ENCODE peak calls at places on chromosomes 7 and 10, in six cellular contexts. Z is body of pancreas, O is foreskin fibroblast, Q is nephron progenitor cell, Y is mesothelial cell of epicardium, J is MCF 10A. N is an unnamed sample.

GRCh38 chr7:93799750-93800357 is 90.7 kb downstream of the TFPI2 start:
- DNase-seq in Z (no peak), O (peak), Q (peak), Y (no peak), J (peak), N (no peak)

GRCh38 chr7:83672157-83672556 is 23.2 kb upstream of the SEMA3E start:
- DNase-seq in Z (no peak), O (no peak), Q (no peak), Y (no peak), J (no peak), N (no peak)

GRCh38 chr10:93566435-93567276 is at the start of gene FFAR4:
- DNase-seq in Z (peak), O (peak), Q (peak), Y (no peak), J (peak), N (peak)

GRCh38 chr7:80207501-80207900 is 72.9 kb downstream of the GNAI1 start:
- DNase-seq in Z (no peak), O (no peak), Q (no peak), Y (no peak), J (no peak), N (no peak)

GRCh38 chr10:122307669-122308486 is 36.8 kb downstream of the BTBD16 start:
- DNase-seq in Z (peak), O (peak), Q (no peak), Y (no peak), J (peak), N (no peak)

GRCh38 chr10:63157845-63158624 is 24.9 kb downstream of the NRBF2 start:
- DNase-seq in Z (peak), O (peak), Q (peak), Y (no peak), J (peak), N (no peak)

GRCh38 chr10:2279666-2280065 is 542.3 kb upstream of the ADARB2 start:
- DNase-seq in Z (no peak), O (no peak), Q (no peak), Y (no peak), J (no peak), N (no peak)

GRCh38 chr7:1694981-1695511 is 25.0 kb downstream of the ELFN1 start:
- DNase-seq in Z (peak), O (no peak), Q (no peak), Y (peak), J (no peak), N (no peak)

GRCh38 chr10:97612386-97612785 is 20.9 kb downstream of the MORN4 start:
- DNase-seq in Z (no peak), O (peak), Q (no peak), Y (no peak), J (peak), N (no peak)

GRCh38 chr10:34323197-34323596 is 491.9 kb downstream of the PARD3 start:
- DNase-seq in Z (no peak), O (peak), Q (no peak), Y (no peak), J (no peak), N (no peak)

DNA sequence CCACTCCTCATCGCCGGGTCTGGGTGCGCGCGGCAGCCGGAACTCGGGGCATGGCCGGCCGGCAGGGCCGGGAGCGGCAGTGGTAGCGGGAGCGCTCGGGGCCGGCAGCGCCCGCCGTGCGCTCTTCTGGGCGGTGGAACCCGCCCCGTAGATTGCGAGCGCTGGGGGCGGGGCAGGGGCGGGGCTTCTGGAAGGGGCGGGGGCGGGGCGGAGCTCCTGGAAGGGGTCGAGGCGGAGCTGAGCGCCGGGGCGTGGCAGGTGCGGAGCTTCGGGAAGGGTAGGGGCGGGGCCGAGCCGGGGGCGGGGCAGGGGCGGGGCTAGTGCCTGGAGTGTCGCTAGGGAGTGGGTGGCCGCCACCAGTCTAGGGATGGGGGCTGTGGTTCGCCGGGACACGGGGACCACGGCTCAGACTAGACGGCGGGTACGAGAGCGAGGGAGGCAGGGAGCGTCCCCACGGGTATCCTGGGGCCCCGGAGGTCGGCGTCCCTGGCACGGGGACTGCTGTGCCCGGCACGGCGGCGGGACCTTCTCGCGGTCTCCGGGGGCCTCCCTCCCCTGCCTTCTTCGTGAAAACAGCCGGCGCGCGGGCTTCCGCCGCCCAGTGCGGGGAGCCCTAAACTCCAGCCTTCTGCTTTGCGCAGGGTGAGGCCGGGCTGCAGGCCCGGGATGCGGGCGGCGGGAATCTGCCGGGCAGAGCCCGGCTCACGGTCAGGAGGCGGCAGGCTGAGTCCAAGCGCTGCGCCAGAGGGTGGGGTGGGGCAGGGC is at the start of gene STK32C:
- DNase-seq in Z (peak), O (peak), Q (peak), Y (peak), J (peak), N (peak)
- TF ChIP-seq CTCF in Z (no peak), O (no peak), Q (no peak), Y (no peak), J (no peak), N (no peak)

GRCh38 chr7:19066109-19066508 is 51.3 kb downstream of the TWIST1 start:
- DNase-seq in Z (no peak), O (no peak), Q (no peak), Y (no peak), J (no peak), N (no peak)

GRCh38 chr7:19069842-19070241 is 47.6 kb downstream of the TWIST1 start:
- DNase-seq in Z (no peak), O (no peak), Q (no peak), Y (no peak), J (peak), N (no peak)
- TF ChIP-seq CTCF in Z (no peak), O (no peak), Q (no peak), Y (no peak), J (no peak), N (no peak)

GRCh38 chr10:70820976-70821750 is 5.4 kb downstream of the SGPL1 start:
- DNase-seq in Z (no peak), O (no peak), Q (no peak), Y (no peak), J (no peak), N (no peak)
- TF ChIP-seq CTCF in Z (no peak), O (no peak), Q (no peak), Y (no peak), J (no peak), N (no peak)

GRCh38 chr10:74419491-74420466 is 268.8 kb downstream of the ADK start:
- DNase-seq in Z (no peak), O (peak), Q (no peak), Y (no peak), J (peak), N (no peak)
- TF ChIP-seq CTCF in Z (peak), O (peak), Q (no peak), Y (peak), J (peak), N (no peak)

DNA sequence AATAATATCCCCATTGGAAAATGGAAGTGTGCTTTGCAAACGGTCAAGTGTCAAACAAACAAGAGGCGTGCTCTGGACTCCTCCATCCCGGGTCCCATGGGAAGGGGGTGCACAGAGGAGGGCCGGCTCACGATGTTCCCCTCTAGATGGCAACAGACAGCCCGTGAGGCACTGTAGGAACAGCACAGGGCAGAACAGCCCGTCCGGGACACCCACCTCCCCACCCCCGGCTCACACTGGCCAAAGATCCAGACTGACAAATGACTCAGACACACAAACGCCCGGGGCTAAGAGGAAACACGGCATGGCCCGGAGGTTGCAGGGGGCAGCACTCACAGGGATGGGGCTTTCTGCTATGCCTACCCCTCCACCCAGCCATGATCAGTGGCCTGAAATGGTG is 4.9 kb upstream of the ELN start:
- DNase-seq in Z (peak), O (peak), Q (no peak), Y (no peak), J (peak), N (peak)
- TF ChIP-seq CTCF in Z (no peak), O (peak), Q (no peak), Y (no peak), J (no peak), N (no peak)

GRCh38 chr7:96720843-96721242 is 11.2 kb upstream of the SEM1 start:
- DNase-seq in Z (no peak), O (peak), Q (no peak), Y (no peak), J (peak), N (no peak)
- TF ChIP-seq CTCF in Z (no peak), O (no peak), Q (no peak), Y (no peak), J (no peak), N (no peak)

GRCh38 chr7:157499121-157499834 is 162.5 kb downstream of the DNAJB6 start:
- DNase-seq in Z (peak), O (no peak), Q (no peak), Y (no peak), J (no peak), N (peak)
- TF ChIP-seq CTCF in Z (no peak), O (no peak), Q (no peak), Y (no peak), J (no peak), N (no peak)

DNA sequence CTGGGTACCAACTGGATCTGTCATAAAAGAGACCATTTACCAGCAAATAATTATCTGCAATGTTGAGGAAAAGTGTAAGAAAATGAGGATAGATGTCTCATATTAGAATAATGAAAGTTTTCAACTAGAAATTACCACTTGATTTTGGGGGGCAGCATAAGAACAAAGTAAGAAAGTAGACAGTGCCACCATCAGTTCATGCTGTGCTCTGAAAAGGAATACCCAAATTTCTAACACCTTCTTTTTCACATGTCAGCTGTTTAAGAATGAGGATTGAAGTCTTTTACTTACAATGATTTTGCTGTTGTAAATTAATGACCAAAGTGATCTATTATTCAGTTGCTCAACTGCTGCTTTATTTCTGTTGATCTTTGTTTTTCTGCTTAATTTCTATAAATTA is 578.3 kb downstream of the ETV1 start:
- DNase-seq in Z (no peak), O (no peak), Q (no peak), Y (no peak), J (no peak), N (no peak)
- TF ChIP-seq CTCF in Z (no peak), O (no peak), Q (no peak), Y (no peak), J (no peak), N (no peak)

GRCh38 chr10:79886345-79886744 is 59.8 kb downstream of the NUTM2E start:
- DNase-seq in Z (no peak), O (no peak), Q (no peak), Y (no peak), J (no peak), N (no peak)
- TF ChIP-seq CTCF in Z (no peak), O (no peak), Q (no peak), Y (no peak), J (no peak), N (no peak)

GRCh38 chr10:83994351-83994750 is 145.0 kb upstream of the GHITM start:
- DNase-seq in Z (no peak), O (no peak), Q (no peak), Y (no peak), J (no peak), N (no peak)

GRCh38 chr10:83988435-83988834 is 150.9 kb upstream of the GHITM start:
- DNase-seq in Z (no peak), O (no peak), Q (no peak), Y (no peak), J (no peak), N (no peak)

GRCh38 chr10:83990126-83990525 is 149.2 kb upstream of the GHITM start:
- DNase-seq in Z (no peak), O (no peak), Q (no peak), Y (no peak), J (no peak), N (no peak)

GRCh38 chr10:83995932-83996331 is 143.4 kb upstream of the GHITM start:
- DNase-seq in Z (no peak), O (no peak), Q (no peak), Y (no peak), J (no peak), N (no peak)

DNA sequence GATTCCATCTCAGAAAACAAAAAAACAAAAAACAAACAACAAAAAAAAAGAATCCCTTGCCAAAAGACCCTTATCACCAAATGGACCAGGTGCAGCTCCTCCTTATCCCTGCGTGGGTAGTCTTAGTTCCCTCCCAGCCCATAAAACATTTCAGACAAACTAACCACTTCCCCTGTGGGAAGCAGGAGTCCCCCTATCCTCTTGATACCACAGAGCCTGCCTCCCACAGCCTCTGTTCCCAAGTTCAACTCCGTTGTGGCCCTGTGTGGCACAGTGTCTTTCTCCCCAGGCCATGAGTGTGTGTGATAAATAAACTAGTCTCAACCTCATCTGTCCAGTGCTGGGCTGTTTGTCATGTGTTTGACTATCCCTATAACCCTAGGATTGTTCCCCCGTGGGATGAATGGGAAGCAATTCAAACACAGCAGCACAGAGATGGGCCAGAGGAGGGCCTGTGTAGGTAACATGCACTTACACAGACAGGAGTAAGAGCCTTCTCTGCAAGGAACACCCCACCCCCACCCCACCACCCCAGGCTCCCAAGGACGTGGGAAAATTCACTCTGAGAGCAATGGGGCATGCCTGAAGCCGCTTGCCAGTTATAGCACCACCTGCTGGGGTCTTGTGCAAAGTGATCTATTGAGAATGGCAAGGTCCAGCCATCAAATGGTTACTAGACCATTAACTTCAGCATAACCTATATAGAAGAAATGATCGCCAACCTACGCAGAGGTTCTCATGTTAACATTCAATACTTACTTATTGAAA is 147.1 kb upstream of the GHITM start:
- DNase-seq in Z (peak), O (no peak), Q (peak), Y (no peak), J (peak), N (no peak)
- TF ChIP-seq CTCF in Z (peak), O (peak), Q (peak), Y (no peak), J (peak), N (no peak)

N was measured in stomach.